ENCODE peak calls at places on chromosomes 1 and 21, in ten cellular contexts. K, Z, X, W, F, R, V, A, P and O are unnamed samples.

GRCh38 chr1:151972533-151973270 is 21.0 kb downstream of the S100A10 start:
- DNase-seq in X (peak), K (peak), V (peak), F (no peak), W (peak), Z (no peak), R (no peak), A (no peak), P (no peak), O (peak)

GRCh38 chr1:38839363-38839762 is 20.2 kb downstream of the RRAGC start:
- DNase-seq in V (peak), A (peak), P (no peak), R (peak), K (no peak), X (no peak), Z (no peak), F (no peak), W (no peak), O (no peak)

GRCh38 chr1:79614762-79615161 is 608.2 kb upstream of the ADGRL4 start:
- DNase-seq in P (no peak), F (no peak), W (peak), X (no peak), R (no peak), V (peak), Z (no peak), K (no peak), A (no peak), O (no peak)

GRCh38 chr1:62676606-62677356 is 11.4 kb downstream of the DOCK7 start:
- DNase-seq in X (no peak), P (no peak), W (peak), K (no peak), R (no peak), F (no peak), Z (no peak), A (no peak), V (no peak), O (no peak)

GRCh38 chr21:45299864-45300785 is 12.4 kb upstream of the POFUT2 start:
- DNase-seq in Z (no peak), F (peak), K (no peak), R (peak), P (peak), W (peak), X (no peak), A (no peak), V (no peak), O (no peak)

GRCh38 chr1:190511554-190511953 is 33.9 kb upstream of the BRINP3 start:
- DNase-seq in P (no peak), Z (no peak), X (no peak), K (no peak), V (no peak), F (no peak), W (no peak), A (no peak), R (no peak), O (no peak)

GRCh38 chr1:244353572-244354091 is 98.1 kb downstream of the ADSS2 start:
- DNase-seq in P (no peak), Z (peak), K (peak), X (peak), R (peak), F (no peak), V (peak), W (peak), A (peak), O (no peak)

GRCh38 chr1:34695580-34695979 is 59.3 kb upstream of the GJB5 start:
- DNase-seq in A (no peak), Z (no peak), K (no peak), P (no peak), X (no peak), F (no peak), R (no peak), V (no peak), W (no peak), O (no peak)

GRCh38 chr1:157084720-157085119 is 14.9 kb downstream of the ETV3L start:
- DNase-seq in Z (no peak), K (no peak), R (no peak), A (no peak), F (no peak), P (no peak), X (no peak), W (no peak), V (no peak), O (no peak)

GRCh38 chr1:169236143-169236542 is 129.7 kb downstream of the ATP1B1 start:
- DNase-seq in Z (no peak), K (no peak), P (no peak), V (peak), A (no peak), R (peak), W (peak), X (no peak), F (no peak), O (peak)

GRCh38 chr1:44284184-44284583 is 70.9 kb downstream of the ERI3 start:
- DNase-seq in F (no peak), K (no peak), P (no peak), R (no peak), A (no peak), X (no peak), W (no peak), V (no peak), Z (no peak), O (no peak)

GRCh38 chr1:221567859-221568507 is 173.9 kb downstream of the DUSP10 start:
- DNase-seq in V (no peak), A (no peak), W (peak), K (no peak), R (no peak), Z (no peak), P (no peak), X (no peak), F (no peak), O (no peak)

GRCh38 chr21:33265664-33266049 is 510 bp upstream of the IL10RB start:
- DNase-seq in V (no peak), W (peak), K (no peak), A (peak), F (no peak), P (peak), R (peak), X (no peak), Z (peak), O (peak)

GRCh38 chr1:42753070-42753469 is 13.0 kb upstream of the CLDN19 start:
- DNase-seq in V (no peak), P (no peak), K (no peak), A (no peak), Z (no peak), F (no peak), W (peak), R (no peak), X (no peak), O (no peak)

GRCh38 chr1:223129229-223129851 is 13.7 kb downstream of the TLR5 start:
- DNase-seq in R (peak), P (peak), X (peak), Z (no peak), V (peak), W (peak), A (peak), K (no peak), F (peak), O (peak)

GRCh38 chr1:62882161-62882560 is 98.2 kb downstream of the ATG4C start:
- DNase-seq in P (no peak), A (no peak), W (no peak), Z (no peak), R (no peak), V (no peak), F (no peak), X (no peak), K (no peak), O (no peak)

GRCh38 chr1:208203127-208203847 is 40.9 kb downstream of the PLXNA2 start:
- DNase-seq in W (peak), R (peak), X (peak), Z (no peak), V (peak), P (no peak), K (no peak), F (peak), A (peak), O (peak)

GRCh38 chr1:29362764-29363163 is 126.4 kb downstream of the PTPRU start:
- DNase-seq in F (no peak), Z (no peak), A (no peak), X (no peak), K (no peak), R (no peak), W (no peak), P (no peak), V (no peak), O (no peak)

GRCh38 chr1:48221657-48222056 is 859 bp upstream of the SLC5A9 start:
- DNase-seq in V (no peak), F (no peak), W (no peak), X (no peak), Z (no peak), R (no peak), P (no peak), A (no peak), K (no peak), O (no peak)

GRCh38 chr1:26861286-26861701 is 1.7 kb upstream of the SFN start:
- DNase-seq in A (no peak), W (peak), Z (no peak), R (no peak), V (no peak), P (no peak), F (no peak), K (peak), X (peak), O (no peak)

GRCh38 chr1:229621663-229622062 is 4.3 kb downstream of the TAF5L start:
- DNase-seq in R (no peak), Z (no peak), X (no peak), P (no peak), A (no peak), F (no peak), K (no peak), W (peak), V (no peak), O (no peak)

GRCh38 chr1:6286266-6286665 is 25.4 kb upstream of the GPR153 start:
- DNase-seq in X (no peak), R (no peak), V (no peak), P (no peak), W (no peak), F (no peak), Z (no peak), A (no peak), K (no peak), O (no peak)

GRCh38 chr1:160308451-160309182 is 23.7 kb upstream of the PEX19 start:
- DNase-seq in P (no peak), R (no peak), Z (no peak), A (no peak), W (no peak), K (no peak), X (no peak), F (no peak), V (no peak), O (no peak)

GRCh38 chr21:29271927-29272333 is 26.8 kb upstream of the BACH1 start:
- DNase-seq in F (no peak), R (no peak), A (peak), V (no peak), X (no peak), W (no peak), Z (no peak), K (no peak), P (no peak), O (peak)

GRCh38 chr1:97004743-97005142 is 283.2 kb downstream of the PTBP2 start:
- DNase-seq in P (no peak), Z (no peak), K (no peak), F (no peak), R (no peak), V (no peak), X (no peak), W (no peak), A (no peak), O (no peak)

GRCh38 chr1:207825719-207826556 is 74.1 kb downstream of the CD46 start:
- DNase-seq in V (peak), F (peak), X (no peak), A (peak), W (peak), P (peak), K (no peak), Z (peak), R (peak), O (peak)

GRCh38 chr1:203322480-203323179 is 17.3 kb downstream of the BTG2 start:
- DNase-seq in F (no peak), Z (no peak), V (peak), X (no peak), K (no peak), W (no peak), A (no peak), P (no peak), R (peak), O (no peak)

GRCh38 chr1:62735491-62736171 is 47.4 kb upstream of the DOCK7 start:
- DNase-seq in P (no peak), X (no peak), F (no peak), V (no peak), W (peak), K (no peak), Z (no peak), A (no peak), R (no peak), O (no peak)

GRCh38 chr1:12415239-12415543 is 185.4 kb downstream of the VPS13D start:
- DNase-seq in K (no peak), R (no peak), X (no peak), W (peak), P (no peak), F (no peak), A (no peak), V (no peak), Z (no peak), O (no peak)

GRCh38 chr1:155981266-155982088 is 3.1 kb upstream of the ARHGEF2 start:
- DNase-seq in X (no peak), Z (no peak), V (peak), R (no peak), P (peak), W (peak), A (no peak), F (no peak), K (no peak), O (no peak)

GRCh38 chr1:88228153-88228552 is 455.9 kb upstream of the PKN2 start:
- DNase-seq in R (no peak), Z (no peak), P (no peak), A (no peak), F (no peak), V (no peak), X (no peak), W (no peak), K (peak), O (no peak)

GRCh38 chr1:160363010-160363409 is 3.9 kb upstream of the NHLH1 start:
- DNase-seq in X (no peak), Z (no peak), V (no peak), A (no peak), R (no peak), W (no peak), P (no peak), F (no peak), K (no peak), O (no peak)

GRCh38 chr1:183089025-183089639 is 65.9 kb downstream of the LAMC1 start:
- DNase-seq in A (no peak), P (no peak), V (no peak), Z (no peak), X (no peak), W (no peak), K (no peak), R (no peak), F (no peak), O (no peak)

GRCh38 chr1:97849350-97850339 is 71.2 kb downstream of the DPYD start:
- DNase-seq in R (no peak), X (peak), A (no peak), Z (no peak), F (no peak), K (no peak), V (peak), W (peak), P (no peak), O (no peak)

GRCh38 chr1:10479276-10479675 is 4.5 kb downstream of the PEX14 start:
- DNase-seq in K (no peak), X (no peak), Z (no peak), V (no peak), A (no peak), F (no peak), W (no peak), P (no peak), R (no peak), O (no peak)

GRCh38 chr1:70745199-70745598 is 302.4 kb downstream of the PTGER3 start:
- DNase-seq in P (no peak), K (peak), F (no peak), X (no peak), V (no peak), Z (no peak), W (no peak), R (no peak), A (no peak), O (no peak)

GRCh38 chr1:92784639-92785500 is at the start of gene EVI5:
- DNase-seq in A (peak), Z (peak), X (peak), K (peak), F (peak), P (peak), V (peak), W (peak), R (peak), O (peak)
- TF ChIP-seq POLR2A in A (peak), Z (peak), X (peak), K (peak), F (peak), P (no peak), V (peak), W (peak), R (no peak), O (no peak)

DNA sequence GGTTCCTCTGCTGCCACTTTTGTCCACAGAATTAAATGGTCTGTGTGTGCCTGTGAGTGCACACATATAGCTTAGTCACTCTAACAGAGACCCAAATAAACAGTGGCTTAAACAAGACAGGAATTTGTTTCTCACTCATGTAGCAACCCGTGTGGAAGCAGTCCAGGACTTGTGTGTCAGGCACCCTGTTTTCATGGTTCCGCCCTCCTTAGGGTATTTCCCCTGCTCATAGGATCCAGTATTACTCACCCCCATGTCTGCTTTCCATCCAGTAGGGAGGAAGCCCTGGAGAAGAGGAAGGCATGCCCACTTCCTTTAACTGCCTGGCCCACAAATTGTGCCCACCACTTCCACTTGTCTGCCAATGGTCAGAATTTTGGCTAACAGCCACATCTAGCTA is 41.3 kb upstream of the TACSTD2 start:
- DNase-seq in P (no peak), X (no peak), F (no peak), R (no peak), A (no peak), W (peak), V (peak), K (no peak), Z (peak), O (no peak)
- H3K27ac ChIP-seq in P (no peak), X (no peak), F (no peak), R (no peak), A (no peak), W (no peak), V (peak), K (no peak), Z (peak), O (no peak)

DNA sequence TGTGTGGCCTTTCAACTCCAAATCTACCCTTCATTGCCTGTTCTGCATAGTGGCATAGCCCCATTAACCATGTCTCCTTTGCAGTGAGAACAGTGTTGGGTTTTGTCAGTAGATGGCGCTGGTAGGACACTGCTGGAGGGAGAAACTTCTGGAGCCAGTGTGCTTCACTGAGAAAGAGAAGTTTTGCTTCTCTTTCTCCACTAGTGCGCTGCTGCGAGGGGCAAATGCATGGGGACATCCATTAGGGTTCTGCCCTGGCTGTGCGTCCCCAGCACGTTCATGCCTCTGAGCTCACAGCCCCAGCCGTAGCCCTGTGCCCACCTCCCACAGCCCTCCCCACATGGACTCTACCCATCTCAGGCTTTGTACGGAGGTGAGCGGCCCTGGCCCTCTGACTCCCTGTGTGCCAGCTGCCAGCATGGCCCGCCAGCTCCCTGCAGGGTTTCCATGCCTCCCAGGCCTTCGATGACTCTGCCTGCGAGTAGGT is 53.1 kb downstream of the RIMS3 start:
- DNase-seq in F (no peak), K (peak), W (peak), Z (no peak), R (peak), P (no peak), X (peak), V (peak), A (peak), O (peak)
- TF ChIP-seq CTCF in F (peak), K (peak), W (peak), Z (peak), R (peak), P (peak), X (peak), V (peak), A (peak), O (peak)

GRCh38 chr1:53543771-53544695 is 84.8 kb downstream of the DMRTB1 start:
- DNase-seq in K (no peak), X (no peak), R (no peak), W (no peak), A (peak), P (peak), Z (no peak), V (no peak), F (peak), O (no peak)

GRCh38 chr1:53546409-53547155 is 87.4 kb downstream of the DMRTB1 start:
- DNase-seq in A (no peak), X (no peak), F (peak), Z (no peak), K (no peak), P (peak), V (no peak), R (no peak), W (no peak), O (no peak)

GRCh38 chr1:53547321-53547720 is 88.1 kb downstream of the DMRTB1 start:
- DNase-seq in X (no peak), V (no peak), R (no peak), P (peak), F (peak), Z (no peak), A (no peak), K (no peak), W (no peak), O (no peak)

GRCh38 chr1:53544731-53545515 is 85.7 kb downstream of the DMRTB1 start:
- DNase-seq in V (no peak), K (no peak), F (peak), X (no peak), W (no peak), P (peak), R (no peak), A (peak), Z (no peak), O (no peak)

DNA sequence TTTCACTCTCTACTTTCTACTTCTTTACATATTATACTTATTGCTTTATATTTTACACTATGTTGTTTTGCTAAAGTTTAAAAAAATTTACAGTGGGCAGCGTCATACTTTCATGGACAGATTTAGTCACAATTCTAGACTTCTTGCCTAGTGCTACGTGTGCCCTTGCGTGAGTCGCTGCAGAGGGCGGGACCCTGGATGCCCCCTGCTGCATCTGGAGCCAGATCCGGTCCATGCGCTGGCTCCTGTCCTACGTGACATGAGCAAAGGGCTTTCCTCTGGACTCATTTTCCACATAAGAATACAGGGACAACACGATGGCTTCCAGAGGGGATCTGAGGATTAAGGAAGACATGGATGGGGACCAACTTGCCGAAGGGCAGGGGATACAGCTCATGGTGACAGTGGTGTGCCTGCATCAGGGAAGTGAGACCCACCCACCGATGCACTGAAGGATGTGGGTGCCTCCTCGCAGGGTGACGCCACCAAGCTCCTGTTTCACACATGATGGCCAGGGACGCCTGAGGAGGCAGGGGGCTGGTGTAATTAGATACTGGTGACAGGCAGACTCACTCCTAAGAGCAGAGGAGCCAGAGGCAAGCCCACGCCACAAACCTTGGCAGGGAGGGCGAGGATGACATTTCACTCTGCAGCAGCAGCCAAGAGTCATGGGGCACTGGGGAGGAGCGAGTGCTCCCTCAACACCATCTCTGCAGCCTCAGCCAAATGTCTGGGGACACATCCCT is 86.6 kb downstream of the DMRTB1 start:
- DNase-seq in V (no peak), X (no peak), P (peak), W (peak), Z (no peak), K (no peak), F (peak), A (peak), R (no peak), O (no peak)
- TF ChIP-seq POLR2A in V (no peak), X (no peak), P (no peak), W (no peak), Z (no peak), K (no peak), F (no peak), A (no peak), R (no peak), O (no peak)

GRCh38 chr1:61122389-61122788 is 40.0 kb downstream of the NFIA start:
- DNase-seq in X (no peak), W (no peak), Z (no peak), K (no peak), R (no peak), A (no peak), V (no peak), F (no peak), P (no peak), O (no peak)
- H3K27ac ChIP-seq in X (peak), W (no peak), Z (no peak), K (no peak), R (no peak), A (peak), V (no peak), F (no peak), P (no peak), O (no peak)

DNA sequence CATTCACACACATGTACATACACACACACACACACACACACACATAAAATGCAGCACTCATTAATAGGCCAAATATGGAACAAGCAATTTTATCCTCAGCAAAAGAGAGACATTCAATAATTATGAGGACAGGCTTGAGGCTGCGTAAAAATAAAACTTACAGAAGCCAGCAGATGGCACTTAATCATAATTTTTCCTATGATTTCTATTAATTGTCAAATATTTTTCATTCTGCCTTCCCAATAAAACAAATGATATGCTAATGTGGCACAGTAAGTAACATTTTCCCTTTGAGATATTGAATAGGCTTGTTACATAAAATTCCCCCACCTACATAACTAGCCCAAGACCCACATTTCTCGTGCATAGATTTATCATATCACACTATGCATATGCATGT is 55.4 kb upstream of the PTGFRN start:
- DNase-seq in A (no peak), F (no peak), R (no peak), V (no peak), Z (no peak), W (no peak), P (no peak), X (no peak), K (no peak), O (no peak)
- TF ChIP-seq CTCF in A (no peak), F (peak), R (peak), V (no peak), Z (no peak), W (no peak), P (no peak), X (peak), K (peak), O (no peak)